ENCODE peak calls at places on chromosome 13, in five cellular contexts. G is SJCRH30; S is PC-9; O is effector memory CD4-positive, alpha-beta T cell; U is CD8-positive, alpha-beta T cell. E is an unnamed sample.

GRCh38 chr13:109693213-109693612 is 93.2 kb downstream of the IRS2 start:
- DNase-seq in G (no peak), S (no peak), O (no peak), U (no peak), E (no peak)

GRCh38 chr13:111282425-111282824 is 38.0 kb upstream of the TEX29 start:
- DNase-seq in G (no peak), S (no peak), O (no peak), U (no peak), E (no peak)

GRCh38 chr13:30739646-30740642 is 4.6 kb downstream of the ALOX5AP start:
- DNase-seq in G (peak; percentile 47), S (peak; percentile 97), O (peak; percentile 20), U (peak; percentile 49), E (no peak)

GRCh38 chr13:51925865-51926527 is 64.2 kb downstream of the CCDC70 start:
- DNase-seq in G (no peak), S (no peak), O (no peak), U (no peak), E (no peak)

GRCh38 chr13:111665691-111666095 is 345.3 kb downstream of the TEX29 start:
- DNase-seq in G (no peak), S (no peak), O (no peak), U (no peak), E (no peak)

GRCh38 chr13:92951273-92951820 is 275.3 kb upstream of the GPC6 start:
- DNase-seq in G (no peak), S (no peak), O (no peak), U (no peak), E (no peak)

GRCh38 chr13:93227906-93228801 is 1.5 kb downstream of the GPC6 start:
- DNase-seq in G (peak; percentile 94), S (no peak), O (no peak), U (no peak), E (peak; percentile 53)

GRCh38 chr13:109151696-109152095 is 522.3 kb downstream of the MYO16 start:
- DNase-seq in G (no peak), S (no peak), O (no peak), U (no peak), E (no peak)

GRCh38 chr13:98739023-98739422 is 13.4 kb downstream of the SLC15A1 start:
- DNase-seq in G (no peak), S (no peak), O (no peak), U (no peak), E (no peak)

GRCh38 chr13:51998723-51999471 is 12.4 kb downstream of the ATP7B start:
- DNase-seq in G (peak; percentile 41), S (no peak), O (no peak), U (no peak), E (no peak)

GRCh38 chr13:24574847-24575246 is 62.3 kb upstream of the PARP4 start:
- DNase-seq in G (no peak), S (no peak), O (no peak), U (no peak), E (no peak)

GRCh38 chr13:111577956-111578595 is 257.6 kb downstream of the TEX29 start:
- DNase-seq in G (peak; percentile 24), S (no peak), O (no peak), U (no peak), E (no peak)

GRCh38 chr13:75050419-75051066 is 431.4 kb downstream of the TBC1D4 start:
- DNase-seq in G (peak; percentile 9), S (no peak), O (no peak), U (no peak), E (no peak)

GRCh38 chr13:25899464-25899863 is 152.4 kb downstream of the SHISA2 start:
- DNase-seq in G (no peak), S (no peak), O (no peak), U (no peak), E (no peak)

GRCh38 chr13:25901460-25902376 is 150.1 kb downstream of the SHISA2 start:
- DNase-seq in G (peak; percentile 87), S (peak; percentile 40), O (peak; percentile 35), U (peak; percentile 6), E (no peak)

GRCh38 chr13:25898991-25899390 is 152.8 kb downstream of the SHISA2 start:
- DNase-seq in G (no peak), S (no peak), O (no peak), U (no peak), E (no peak)

GRCh38 chr13:25902946-25903345 is 148.9 kb downstream of the SHISA2 start:
- DNase-seq in G (no peak), S (no peak), O (no peak), U (no peak), E (no peak)

DNA sequence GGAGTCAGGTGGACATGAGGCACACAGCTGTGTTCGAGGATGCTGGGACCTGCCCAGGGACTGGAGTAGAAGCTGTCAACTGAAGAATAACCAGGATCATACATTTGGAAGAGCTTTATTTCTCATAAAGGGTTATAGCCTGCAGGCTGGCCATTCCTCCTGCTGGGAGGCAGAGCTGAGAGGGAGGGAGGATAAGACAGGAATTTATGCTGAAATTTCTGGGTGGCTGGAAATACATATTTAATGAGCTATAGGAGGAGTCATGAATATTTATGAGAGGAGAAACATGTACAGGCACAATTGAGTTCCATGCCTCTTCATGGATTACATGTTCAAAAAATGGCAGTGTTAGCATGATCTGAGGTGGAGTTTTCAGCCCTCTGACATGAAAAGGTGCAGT is 151.9 kb downstream of the SHISA2 start:
- DNase-seq in G (no peak), S (no peak), O (no peak), U (no peak), E (no peak)
- H3K4me3 ChIP-seq in G (no peak overlapping the region), S (no peak overlapping the region), O (no peak overlapping the region), U (no peak overlapping the region), E (no peak overlapping the region)

DNA sequence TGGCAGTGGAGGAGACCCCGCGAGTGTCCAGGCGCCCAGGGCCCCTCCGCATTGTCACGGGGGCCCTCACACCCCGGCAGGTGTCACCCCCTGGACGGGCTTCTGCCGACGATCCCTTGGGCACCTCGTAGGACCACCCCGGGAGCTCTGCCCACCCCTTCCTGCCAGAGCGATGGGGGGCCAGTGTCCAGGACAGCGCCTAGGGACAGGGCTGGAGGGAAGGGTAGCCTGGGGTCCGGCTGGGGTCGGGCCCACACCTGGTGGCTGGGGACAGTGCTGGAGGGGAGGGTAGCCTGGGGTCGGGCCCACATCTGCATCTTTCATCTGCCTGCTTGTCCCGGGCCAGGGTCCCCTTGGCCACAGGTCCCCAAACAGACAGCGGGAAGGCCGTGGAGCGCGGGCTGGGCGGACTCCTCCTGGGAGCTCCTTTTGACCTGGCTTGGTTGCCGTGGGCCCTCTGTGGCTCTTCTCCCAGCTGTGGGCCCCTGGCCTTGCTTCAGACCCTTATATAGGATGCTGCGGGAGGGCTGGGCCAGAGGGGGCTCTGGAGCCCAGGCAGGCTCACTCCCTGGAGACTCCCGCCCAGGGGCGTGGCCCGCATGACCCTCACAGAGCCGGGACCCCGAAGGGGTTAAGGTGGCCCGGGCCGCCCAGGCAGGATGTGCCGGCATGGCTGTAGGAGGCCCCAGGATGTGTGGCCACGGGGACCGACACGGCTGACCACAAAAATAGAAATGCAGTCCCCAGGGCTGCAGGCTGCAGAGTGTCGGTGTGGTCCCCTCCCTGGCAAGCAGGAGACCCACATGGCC is 74.1 kb upstream of the MCF2L start:
- DNase-seq in G (no peak), S (no peak), O (no peak), U (no peak), E (peak; percentile 41)
- H3K27me3 ChIP-seq in G (peaks cover 18% of the 10 kb centered on the region), S (peaks cover 91% of the 10 kb centered on the region), O (peaks cover 19% of the 10 kb centered on the region), U (no peaks in the 10 kb centered on the region), E (peaks cover 12% of the 10 kb centered on the region)

GRCh38 chr13:20340136-20340758 is 108.1 kb upstream of the GJB6 start:
- DNase-seq in G (no peak), S (no peak), O (no peak), U (no peak), E (no peak)
- H3K27ac ChIP-seq in G (no peak overlapping the region), S (no peak overlapping the region), O (no peak overlapping the region), U (no peak overlapping the region), E (no peak overlapping the region)

DNA sequence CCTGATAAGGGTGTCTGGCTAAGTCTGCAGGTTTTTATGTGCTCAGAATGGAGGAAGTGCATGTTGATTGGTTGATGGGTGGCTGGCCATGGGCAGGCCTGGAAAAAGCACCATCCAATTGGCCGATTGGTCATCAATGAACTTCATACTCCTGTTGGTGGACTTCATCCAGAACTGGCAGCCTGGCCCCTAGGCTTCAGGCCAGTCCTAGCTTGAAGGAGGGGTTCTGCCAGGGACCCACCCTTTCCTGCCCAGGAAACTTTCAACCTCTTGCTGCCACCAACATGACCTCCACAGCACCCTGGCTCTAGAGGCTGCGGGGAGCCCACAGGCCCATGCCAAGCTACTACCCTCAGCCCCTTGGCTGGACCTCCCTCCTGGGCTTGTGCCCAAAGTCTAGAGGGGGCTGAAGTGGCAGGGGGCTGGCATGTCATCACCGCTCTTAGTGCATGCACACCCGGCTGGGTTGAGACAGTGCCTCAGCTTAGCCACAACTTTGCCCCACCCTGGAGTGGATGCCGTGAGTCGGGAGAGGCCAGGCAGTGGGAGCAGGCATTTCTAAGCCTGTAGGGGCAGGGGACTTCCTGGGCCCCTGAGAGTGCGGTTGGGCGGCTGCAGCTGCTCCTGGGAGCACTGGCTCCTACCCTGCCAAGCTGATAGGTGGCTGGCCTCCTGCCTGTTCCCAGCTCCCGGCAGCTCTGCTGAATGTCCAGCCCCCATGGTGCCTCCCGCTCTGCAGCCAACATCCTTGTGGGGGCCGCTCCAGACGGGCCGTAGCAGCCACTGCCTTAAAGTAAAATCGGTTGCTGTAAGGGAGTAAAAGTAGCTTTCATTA is 13.2 kb downstream of the DNAJC15 start:
- DNase-seq in G (peak; percentile 41), S (no peak), O (no peak), U (no peak), E (no peak)
- H3K4me3 ChIP-seq in G (no peak overlapping the region), S (no peak overlapping the region), O (no peak overlapping the region), U (no peak overlapping the region), E (no peak overlapping the region)

GRCh38 chr13:37475151-37475550 is 123.4 kb downstream of the POSTN start:
- DNase-seq in G (no peak), S (no peak), O (no peak), U (no peak), E (no peak)

GRCh38 chr13:37475966-37476365 is 122.6 kb downstream of the POSTN start:
- DNase-seq in G (no peak), S (no peak), O (no peak), U (no peak), E (no peak)

GRCh38 chr13:37476874-37477273 is 121.7 kb downstream of the POSTN start:
- DNase-seq in G (no peak), S (no peak), O (no peak), U (no peak), E (no peak)

GRCh38 chr13:37473035-37473434 is 125.5 kb downstream of the POSTN start:
- DNase-seq in G (peak; percentile 13), S (no peak), O (no peak), U (no peak), E (no peak)
- H3K27me3 ChIP-seq in G (no peaks in the 10 kb centered on the region), S (no peaks in the 10 kb centered on the region), O (no peaks in the 10 kb centered on the region), U (no peaks in the 10 kb centered on the region), E (no peaks in the 10 kb centered on the region)

DNA sequence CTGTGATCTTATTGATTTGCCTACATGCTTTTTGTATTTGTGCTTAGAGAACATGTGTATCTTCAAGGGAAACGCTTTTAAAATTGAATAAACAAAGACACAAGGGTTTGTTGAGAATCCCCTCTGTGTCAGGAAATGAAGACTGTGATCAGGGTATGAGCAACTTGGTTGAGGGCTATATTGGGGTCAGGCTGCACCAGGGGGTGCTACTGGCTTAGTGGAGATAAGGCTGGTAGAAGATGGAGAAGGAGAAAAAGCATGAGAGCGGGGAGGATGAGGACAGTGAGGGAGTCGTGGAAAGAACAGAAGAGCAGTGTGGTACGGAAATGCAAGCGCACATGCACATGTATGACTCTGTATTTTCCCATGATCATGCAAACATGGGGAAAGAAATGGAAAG is 201.6 kb downstream of the MTUS2 start:
- DNase-seq in G (no peak), S (no peak), O (no peak), U (no peak), E (no peak)
- H3K27ac ChIP-seq in G (no peak overlapping the region), S (no peak overlapping the region), O (no peak overlapping the region), U (no peak overlapping the region), E (no peak overlapping the region)